ENCODE peak calls at places on chromosomes 11 and 22, in eight cellular contexts. T, P, S, V, E, B, Z and I are unnamed samples.

GRCh38 chr11:46378296-46378695 is 3.2 kb upstream of the MDK start:
- DNase-seq in S (no peak), B (no peak), V (no peak), Z (no peak), P (no peak), E (no peak), T (peak; percentile 46), I (no peak)

GRCh38 chr11:50170115-50170514 is 137.4 kb downstream of the OR4C45 start:
- DNase-seq in V (no peak), B (no peak), Z (no peak), P (no peak), T (no peak), E (no peak), S (no peak), I (no peak)

GRCh38 chr11:102986815-102987214 is 31.3 kb upstream of the MMP13 start:
- DNase-seq in E (peak; percentile 36), V (no peak), S (no peak), Z (no peak), T (no peak), B (peak; percentile 35), P (no peak), I (peak; percentile 14)

GRCh38 chr22:38474003-38474607 is 6.2 kb downstream of the KDELR3 start:
- DNase-seq in Z (no peak), S (no peak), E (no peak), P (no peak), V (no peak), T (peak; percentile 16), B (no peak), I (no peak)

GRCh38 chr11:32960553-32961164 is 55.0 kb upstream of the DEPDC7 start:
- DNase-seq in V (no peak), B (peak; percentile 60), S (peak; percentile 40), P (no peak), Z (peak; percentile 37), T (no peak), E (peak; percentile 59), I (no peak)

GRCh38 chr22:28132466-28132865 is 213.4 kb upstream of the PITPNB start:
- DNase-seq in S (no peak), V (no peak), E (no peak), B (no peak), P (no peak), T (no peak), Z (no peak), I (no peak)

GRCh38 chr11:22165799-22166548 is 26.9 kb upstream of the ANO5 start:
- DNase-seq in E (no peak), T (no peak), V (no peak), Z (no peak), S (no peak), B (no peak), P (no peak), I (no peak)

GRCh38 chr11:119907934-119908760 is 179.1 kb upstream of the NECTIN1 start:
- DNase-seq in S (no peak), B (no peak), T (no peak), V (peak; percentile 42), E (no peak), P (no peak), Z (no peak), I (no peak)

GRCh38 chr11:123773959-123774358 is 19.6 kb upstream of the OR6X1 start:
- DNase-seq in P (no peak), S (no peak), T (no peak), V (no peak), B (no peak), Z (no peak), E (no peak), I (no peak)

GRCh38 chr22:26170795-26171194 is 1.5 kb downstream of the SEZ6L start:
- DNase-seq in E (no peak), P (peak; percentile 34), Z (peak; percentile 67), B (no peak), T (no peak), S (no peak), V (no peak), I (no peak)

GRCh38 chr11:62984451-62984991 is at the start of gene SLC22A6:
- DNase-seq in P (no peak), E (no peak), Z (no peak), S (no peak), V (no peak), T (no peak), B (no peak), I (no peak)

GRCh38 chr11:66727282-66727882 is 1.6 kb downstream of the SPTBN2 start:
- DNase-seq in P (peak; percentile 55), T (peak; percentile 75), S (peak; percentile 19), E (no peak), V (no peak), Z (no peak), B (peak; percentile 27), I (peak; percentile 42)

DNA sequence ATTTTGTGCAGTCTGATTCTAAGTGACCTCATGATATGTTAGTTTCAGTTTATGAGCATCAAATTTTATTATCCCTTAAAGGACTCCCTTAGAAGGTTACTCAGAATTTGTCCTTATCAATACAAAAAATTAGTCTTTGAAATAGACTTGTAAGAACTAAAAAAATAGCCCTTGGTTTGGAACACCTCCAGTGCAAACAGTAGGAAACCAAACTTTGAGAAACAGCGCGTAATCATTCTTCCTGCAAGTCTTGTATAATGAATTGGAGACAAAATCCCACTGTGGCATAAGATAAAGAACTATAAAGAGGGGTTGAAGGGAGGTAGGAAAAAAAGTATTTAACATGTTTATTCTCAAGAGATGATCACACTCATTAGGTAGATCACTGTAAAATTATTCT is 10.8 kb upstream of the MSANTD4 start:
- DNase-seq in B (peak; percentile 60), S (no peak), Z (no peak), E (no peak), V (no peak), T (no peak), P (no peak), I (no peak)
- H3K9me3 ChIP-seq in B (no peaks in the 10 kb centered on the region), S (no peaks in the 10 kb centered on the region), Z (no peaks in the 10 kb centered on the region), E (peaks cover 4% of the 10 kb centered on the region), V (no peaks in the 10 kb centered on the region), T (no peaks in the 10 kb centered on the region), P (no peaks in the 10 kb centered on the region), I (no peaks in the 10 kb centered on the region)

GRCh38 chr11:78138694-78139421 is 568 bp downstream of the ALG8 start:
- DNase-seq in B (no peak), T (no peak), P (no peak), V (no peak), E (peak; percentile 60), S (no peak), Z (peak; percentile 3), I (no peak)

GRCh38 chr11:78139422-78140391 is at the start of gene ALG8:
- DNase-seq in E (peak; percentile 92), S (peak; percentile 96), B (peak; percentile 99), V (peak; percentile 88), Z (peak; percentile 91), P (peak; percentile 96), T (peak; percentile 98), I (peak; percentile 90)

GRCh38 chr11:78138281-78138680 is 1.1 kb downstream of the ALG8 start:
- DNase-seq in E (peak; percentile 59), T (no peak), Z (no peak), S (no peak), P (no peak), V (no peak), B (no peak), I (no peak)

GRCh38 chr11:78145511-78146030 is 6.1 kb upstream of the ALG8 start:
- DNase-seq in S (no peak), V (no peak), T (no peak), B (no peak), Z (no peak), E (no peak), P (no peak), I (no peak)

DNA sequence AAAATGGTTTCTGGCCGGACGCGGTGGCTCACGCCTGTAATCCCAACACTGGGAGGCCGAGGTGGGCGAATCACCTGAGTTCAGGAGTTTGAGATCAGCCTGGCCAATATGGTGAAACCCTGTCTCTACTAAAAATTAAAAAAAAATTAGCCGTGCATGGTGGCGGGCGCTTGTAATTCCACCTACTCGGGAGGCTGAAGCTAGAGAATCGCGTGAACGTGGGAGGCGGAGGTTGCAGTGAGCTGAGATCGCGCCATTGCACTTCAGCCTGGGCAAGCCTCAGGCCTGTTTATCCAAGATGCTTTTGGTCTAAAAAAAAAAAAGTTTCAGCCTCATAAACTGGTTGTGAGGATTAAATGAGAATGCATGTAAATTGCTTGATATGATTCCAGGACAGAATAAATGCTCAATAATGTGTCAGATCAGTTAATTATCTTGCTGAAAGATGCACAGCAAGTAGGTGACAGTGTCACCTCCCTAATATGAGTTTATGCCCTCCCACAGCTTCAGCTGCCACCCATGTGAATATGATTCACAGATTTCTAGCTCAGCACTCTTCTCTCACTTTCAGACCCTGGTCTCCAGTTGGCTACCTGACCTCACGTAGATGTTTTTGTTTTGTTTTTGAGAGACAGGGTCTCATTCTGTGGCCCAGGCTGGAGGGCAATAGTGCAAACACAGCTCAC is 1.1 kb upstream of the ALG8 start:
- DNase-seq in P (no peak), T (no peak), E (no peak), Z (no peak), S (no peak), V (no peak), B (no peak), I (no peak)
- H3K27ac ChIP-seq in P (no peak overlapping the region), T (no peak overlapping the region), E (no peak overlapping the region), Z (no peak overlapping the region), S (no peak overlapping the region), V (no peak overlapping the region), B (no peak overlapping the region), I (no peak overlapping the region)

GRCh38 chr11:69651834-69652620 is 11.1 kb downstream of the CCND1 start:
- DNase-seq in B (no peak), Z (no peak), T (peak; percentile 32), S (no peak), P (no peak), E (no peak), V (no peak), I (no peak)

GRCh38 chr11:69654001-69654659 is 13.2 kb downstream of the CCND1 start:
- DNase-seq in P (peak; percentile 57), E (no peak), Z (no peak), T (no peak), V (peak; percentile 81), S (no peak), B (no peak), I (no peak)

GRCh38 chr11:69654660-69655478 is 13.9 kb downstream of the CCND1 start:
- DNase-seq in T (no peak), V (peak; percentile 89), B (no peak), E (peak; percentile 87), P (peak; percentile 45), Z (no peak), S (no peak), I (peak; percentile 92)

GRCh38 chr11:69652999-69653398 is 12.0 kb downstream of the CCND1 start:
- DNase-seq in T (peak; percentile 52), Z (no peak), B (no peak), P (no peak), V (no peak), S (no peak), E (no peak), I (no peak)

GRCh38 chr11:69653406-69653960 is 12.5 kb downstream of the CCND1 start:
- DNase-seq in E (peak; percentile 15), P (no peak), T (peak; percentile 44), V (no peak), Z (no peak), S (no peak), B (no peak), I (peak; percentile 22)
- H3K4me3 ChIP-seq in E (no peak overlapping the region), P (no peak overlapping the region), T (no peak overlapping the region), V (peak overlapping the region; percentile 21), Z (no peak overlapping the region), S (no peak overlapping the region), B (no peak overlapping the region), I (no peak overlapping the region)

DNA sequence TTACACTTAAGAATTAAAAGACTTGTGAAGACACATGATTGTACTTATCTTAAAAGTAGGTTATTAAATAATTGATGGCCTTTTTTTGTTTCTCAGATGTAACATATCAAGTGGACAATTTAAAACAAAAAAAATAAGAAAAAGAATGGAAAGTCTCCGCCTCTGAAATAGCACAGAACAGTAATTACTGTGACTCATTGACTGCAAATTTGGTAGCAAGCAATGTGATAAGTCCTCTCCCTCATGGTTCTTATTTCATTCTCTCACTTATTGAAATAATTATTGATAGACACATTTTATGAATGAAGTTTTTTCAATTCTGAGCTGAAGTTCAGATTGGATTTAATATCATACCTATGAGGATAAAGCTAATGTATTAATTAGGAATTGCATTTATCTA is 717.9 kb upstream of the LUZP2 start:
- DNase-seq in B (no peak), T (no peak), Z (no peak), E (no peak), P (no peak), V (no peak), S (no peak), I (no peak)
- H3K9me3 ChIP-seq in B (no peaks in the 10 kb centered on the region), T (no peaks in the 10 kb centered on the region), Z (no peaks in the 10 kb centered on the region), E (no peaks in the 10 kb centered on the region), P (no peaks in the 10 kb centered on the region), V (no peaks in the 10 kb centered on the region), S (no peaks in the 10 kb centered on the region), I (no peaks in the 10 kb centered on the region)